ENCODE peak calls at places on chromosomes 6 and 20, in six cellular contexts. H is nephron progenitor cell; P is GM12864; D is CD8-positive, alpha-beta T cell; X is WERI-Rb-1; M is GM12865. N is an unnamed sample.
A peak's percentile ranks its signal among the peaks of the same experiment; 100 is the strongest.

GRCh38 chr6:5521322-5521721 is 260.0 kb downstream of the FARS2 start:
- DNase-seq in H (no peak), P (no peak), D (no peak), X (no peak), M (no peak), N (no peak)

GRCh38 chr20:58891686-58892125 is 39.2 kb downstream of the GNAS start:
- DNase-seq in H (peak; percentile 67), P (no peak), D (no peak), X (peak; percentile 39), M (peak; percentile 60), N (peak; percentile 60)

GRCh38 chr20:8242066-8242465 is 110.0 kb downstream of the PLCB1 start:
- DNase-seq in H (no peak), P (no peak), D (no peak), X (no peak), M (no peak), N (no peak)

GRCh38 chr6:137006056-137006455 is 38.7 kb downstream of the IL20RA start:
- DNase-seq in H (no peak), P (no peak), D (no peak), X (no peak), M (no peak), N (no peak)

GRCh38 chr6:51843470-51844390 is 243.7 kb downstream of the PKHD1 start:
- DNase-seq in H (no peak), P (no peak), D (no peak), X (no peak), M (no peak), N (no peak)

GRCh38 chr20:50982372-50982771 is 23.8 kb downstream of the MOCS3 start:
- DNase-seq in H (no peak), P (no peak), D (no peak), X (no peak), M (no peak), N (no peak)

GRCh38 chr6:2478200-2478599 is 232.8 kb upstream of the GMDS start:
- DNase-seq in H (peak; percentile 10), P (no peak), D (no peak), X (no peak), M (no peak), N (no peak)

GRCh38 chr20:51553897-51554504 is 11.5 kb upstream of the NFATC2 start:
- DNase-seq in H (no peak), P (no peak), D (no peak), X (no peak), M (no peak), N (no peak)

GRCh38 chr20:37501940-37502339 is 19.1 kb upstream of the NNAT start:
- DNase-seq in H (no peak), P (no peak), D (no peak), X (peak; percentile 75), M (no peak), N (no peak)
- TF ChIP-seq CTCF in H (no peak), P (no peak), D (no peak), X (peak; percentile 60), M (no peak), N (no peak)

GRCh38 chr20:12967932-12968331 is 40.8 kb upstream of the SPTLC3 start:
- DNase-seq in H (no peak), P (no peak), D (no peak), X (no peak), M (no peak), N (no peak)

GRCh38 chr20:12969071-12969669 is 39.6 kb upstream of the SPTLC3 start:
- DNase-seq in H (no peak), P (no peak), D (no peak), X (no peak), M (no peak), N (no peak)

GRCh38 chr20:12966468-12967085 is 42.2 kb upstream of the SPTLC3 start:
- DNase-seq in H (no peak), P (no peak), D (no peak), X (no peak), M (no peak), N (no peak)

GRCh38 chr20:12968472-12968871 is 40.3 kb upstream of the SPTLC3 start:
- DNase-seq in H (no peak), P (no peak), D (no peak), X (no peak), M (peak; percentile 18), N (no peak)

GRCh38 chr20:12970372-12970821 is 38.4 kb upstream of the SPTLC3 start:
- DNase-seq in H (peak; percentile 23), P (peak; percentile 2), D (no peak), X (peak; percentile 16), M (peak; percentile 30), N (peak; percentile 14)
- TF ChIP-seq CTCF in H (peak; percentile 51), P (peak; percentile 42), D (no peak), X (peak; percentile 42), M (peak; percentile 35), N (peak; percentile 7)

GRCh38 chr6:113190170-113190569 is 667.0 kb upstream of the MARCKS start:
- DNase-seq in H (no peak), P (no peak), D (no peak), X (peak; percentile 12), M (peak; percentile 10), N (no peak)
- TF ChIP-seq CTCF in H (no peak), P (no peak), D (no peak), X (peak; percentile 39), M (no peak), N (no peak)

GRCh38 chr6:95819939-95820338 is 195.8 kb upstream of the FUT9 start:
- DNase-seq in H (no peak), P (no peak), D (no peak), X (peak; percentile 13), M (no peak), N (no peak)
- TF ChIP-seq CTCF in H (no peak), P (peak; percentile 47), D (no peak), X (peak; percentile 26), M (peak; percentile 21), N (no peak)

DNA sequence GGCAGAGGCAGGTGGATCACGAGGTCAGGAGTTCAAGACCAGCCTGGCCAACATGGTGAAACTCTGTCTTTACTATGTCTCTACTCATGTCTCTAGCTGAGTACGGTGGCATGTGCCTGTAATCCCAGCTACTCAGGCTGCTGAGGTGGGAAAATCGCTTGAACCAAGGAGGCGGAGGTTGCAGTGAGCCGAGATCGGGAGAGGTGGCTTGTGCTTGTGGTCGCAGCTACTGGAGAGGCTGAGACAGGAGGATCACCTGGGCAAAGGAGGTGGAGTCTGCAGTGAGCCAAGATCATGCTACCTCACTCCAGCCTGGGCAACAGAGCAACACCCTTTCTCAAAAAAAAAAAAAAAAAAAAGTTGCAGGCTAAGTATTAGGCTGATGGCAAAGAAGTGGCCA is 8.0 kb upstream of the WTAP start:
- DNase-seq in H (no peak), P (no peak), D (no peak), X (no peak), M (no peak), N (no peak)
- TF ChIP-seq CTCF in H (no peak), P (no peak), D (no peak), X (no peak), M (no peak), N (no peak)

GRCh38 chr6:32718879-32719278 is 22.3 kb upstream of the HLA-DQA2 start:
- DNase-seq in H (no peak), P (peak; percentile 29), D (no peak), X (no peak), M (peak; percentile 58), N (no peak)

DNA sequence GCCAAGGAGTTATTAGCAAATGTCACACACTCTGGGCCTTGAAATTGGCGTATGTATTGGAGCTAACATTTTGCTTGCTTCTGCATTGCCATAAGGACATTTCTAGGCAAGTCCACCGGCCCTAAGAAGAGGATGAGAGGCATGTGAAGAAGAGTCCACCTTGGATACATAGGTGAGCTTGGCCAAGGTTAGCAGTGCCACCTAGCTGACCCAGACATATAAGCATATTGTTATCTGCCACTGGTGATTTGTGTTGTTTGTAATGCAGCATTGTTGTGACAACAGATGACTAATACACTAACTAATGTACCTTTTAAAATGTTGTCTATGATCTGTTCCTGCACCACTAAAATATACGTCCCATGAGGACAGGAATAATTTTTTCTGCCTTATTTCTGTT is 24.8 kb upstream of the HLA-DQA2 start:
- DNase-seq in H (no peak), P (no peak), D (no peak), X (no peak), M (peak; percentile 15), N (no peak)
- TF ChIP-seq CTCF in H (no peak), P (no peak), D (no peak), X (peak; percentile 21), M (peak; percentile 7), N (no peak)

DNA sequence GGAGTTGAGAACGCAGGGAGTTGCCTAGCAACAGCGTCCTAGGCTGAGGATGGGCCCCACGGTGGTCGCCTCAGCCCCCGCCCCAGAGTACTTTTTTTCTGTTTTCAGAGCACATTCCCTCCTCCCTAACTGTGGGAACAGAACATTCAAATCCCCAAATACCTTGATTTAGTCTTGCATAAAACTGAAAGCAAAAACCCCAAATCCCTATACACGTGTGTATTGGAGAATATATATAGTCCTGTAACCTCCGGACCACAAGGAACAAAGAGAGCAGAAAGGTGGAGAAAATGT is 280 bp upstream of the NCOA5 start:
- DNase-seq in H (no peak), P (no peak), D (no peak), X (no peak), M (no peak), N (no peak)
- TF ChIP-seq CTCF in H (no peak), P (no peak), D (no peak), X (no peak), M (no peak), N (no peak)

DNA sequence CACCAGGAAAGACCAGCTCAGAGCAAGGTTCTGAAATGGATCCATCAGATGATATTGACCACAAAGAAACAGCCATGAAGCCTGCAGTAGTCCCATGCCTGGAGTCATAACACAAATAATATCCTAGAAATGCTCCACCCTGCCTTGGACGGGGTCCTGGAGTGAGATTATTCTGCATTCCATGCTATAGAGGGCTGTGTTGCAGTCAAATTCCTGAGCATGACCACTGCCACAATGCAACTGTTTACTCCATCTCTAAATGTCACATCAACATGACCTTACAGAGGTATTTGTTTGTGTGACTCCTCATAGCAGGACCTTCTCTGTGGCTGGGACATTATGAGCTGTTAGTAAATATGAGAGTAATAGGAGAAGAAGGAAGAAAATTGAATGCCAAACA is 257.5 kb upstream of the TCF21 start:
- DNase-seq in H (no peak), P (no peak), D (no peak), X (no peak), M (no peak), N (no peak)
- TF ChIP-seq CTCF in H (no peak), P (no peak), D (no peak), X (no peak), M (no peak), N (no peak)